ENCODE peak calls at places on chromosomes 13 and 19, in eight cellular contexts. One of them, this sample, is unnamed.

GRCh38 chr19:47082493-47082892 is 31.1 kb downstream of the ZC3H4 start:
- DNase-seq in activated naive CD4-positive, alpha-beta T cell treated with Interleukin-2 at 50 U/mL for 16 hours: no peak
- DNase-seq in left cardiac atrium: no peak
- DNase-seq in mesothelial cell of epicardium: no peak
- DNase-seq in naive thymus-derived CD8-positive, alpha-beta T cell: no peak
- DNase-seq in SK-N-SH: no peak
- DNase-seq in activated naive CD8-positive, alpha-beta T cell treated with anti-CD3 and anti-CD28 coated beads, Interleukin-2, amount 50 U/mL, for 24 hours: no peak
- DNase-seq in activated T-helper 1 cell treated with Interleukin-2 at 50 U/mL for 16 hours: no peak
- DNase-seq in this sample: no peak

GRCh38 chr13:66673401-66673800 is 556.7 kb downstream of the PCDH9 start:
- DNase-seq in left cardiac atrium: no peak
- DNase-seq in activated naive CD8-positive, alpha-beta T cell treated with anti-CD3 and anti-CD28 coated beads, Interleukin-2, amount 50 U/mL, for 24 hours: no peak
- DNase-seq in SK-N-SH: no peak
- DNase-seq in naive thymus-derived CD8-positive, alpha-beta T cell: no peak
- DNase-seq in activated naive CD4-positive, alpha-beta T cell treated with Interleukin-2 at 50 U/mL for 16 hours: no peak
- DNase-seq in activated T-helper 1 cell treated with Interleukin-2 at 50 U/mL for 16 hours: no peak
- DNase-seq in mesothelial cell of epicardium: no peak
- DNase-seq in this sample: no peak

GRCh38 chr19:2724148-2724557 is 3.0 kb upstream of the DIRAS1 start:
- DNase-seq in activated T-helper 1 cell treated with Interleukin-2 at 50 U/mL for 16 hours: no peak
- DNase-seq in activated naive CD8-positive, alpha-beta T cell treated with anti-CD3 and anti-CD28 coated beads, Interleukin-2, amount 50 U/mL, for 24 hours: no peak
- DNase-seq in activated naive CD4-positive, alpha-beta T cell treated with Interleukin-2 at 50 U/mL for 16 hours: no peak
- DNase-seq in SK-N-SH: peak
- DNase-seq in naive thymus-derived CD8-positive, alpha-beta T cell: no peak
- DNase-seq in mesothelial cell of epicardium: no peak
- DNase-seq in left cardiac atrium: no peak
- DNase-seq in this sample: no peak

GRCh38 chr19:17968376-17968775 is 1.5 kb downstream of the KCNN1 start:
- DNase-seq in mesothelial cell of epicardium: no peak
- DNase-seq in SK-N-SH: peak
- DNase-seq in left cardiac atrium: no peak
- DNase-seq in activated naive CD8-positive, alpha-beta T cell treated with anti-CD3 and anti-CD28 coated beads, Interleukin-2, amount 50 U/mL, for 24 hours: no peak
- DNase-seq in naive thymus-derived CD8-positive, alpha-beta T cell: no peak
- DNase-seq in activated T-helper 1 cell treated with Interleukin-2 at 50 U/mL for 16 hours: no peak
- DNase-seq in activated naive CD4-positive, alpha-beta T cell treated with Interleukin-2 at 50 U/mL for 16 hours: no peak
- DNase-seq in this sample: no peak

GRCh38 chr19:4295972-4296771 is 6.0 kb downstream of the TMIGD2 start:
- DNase-seq in naive thymus-derived CD8-positive, alpha-beta T cell: no peak
- DNase-seq in activated naive CD8-positive, alpha-beta T cell treated with anti-CD3 and anti-CD28 coated beads, Interleukin-2, amount 50 U/mL, for 24 hours: no peak
- DNase-seq in left cardiac atrium: no peak
- DNase-seq in mesothelial cell of epicardium: no peak
- DNase-seq in activated naive CD4-positive, alpha-beta T cell treated with Interleukin-2 at 50 U/mL for 16 hours: no peak
- DNase-seq in SK-N-SH: peak
- DNase-seq in activated T-helper 1 cell treated with Interleukin-2 at 50 U/mL for 16 hours: no peak
- DNase-seq in this sample: no peak

GRCh38 chr13:67258482-67258881 is 28.3 kb upstream of the PCDH9 start:
- DNase-seq in mesothelial cell of epicardium: no peak
- DNase-seq in activated naive CD4-positive, alpha-beta T cell treated with Interleukin-2 at 50 U/mL for 16 hours: no peak
- DNase-seq in left cardiac atrium: no peak
- DNase-seq in naive thymus-derived CD8-positive, alpha-beta T cell: no peak
- DNase-seq in SK-N-SH: no peak
- DNase-seq in activated T-helper 1 cell treated with Interleukin-2 at 50 U/mL for 16 hours: no peak
- DNase-seq in activated naive CD8-positive, alpha-beta T cell treated with anti-CD3 and anti-CD28 coated beads, Interleukin-2, amount 50 U/mL, for 24 hours: no peak
- DNase-seq in this sample: no peak

GRCh38 chr19:13169769-13170168 is 19.6 kb downstream of the IER2 start:
- DNase-seq in naive thymus-derived CD8-positive, alpha-beta T cell: no peak
- DNase-seq in left cardiac atrium: no peak
- DNase-seq in mesothelial cell of epicardium: no peak
- DNase-seq in activated naive CD8-positive, alpha-beta T cell treated with anti-CD3 and anti-CD28 coated beads, Interleukin-2, amount 50 U/mL, for 24 hours: no peak
- DNase-seq in activated T-helper 1 cell treated with Interleukin-2 at 50 U/mL for 16 hours: no peak
- DNase-seq in SK-N-SH: no peak
- DNase-seq in activated naive CD4-positive, alpha-beta T cell treated with Interleukin-2 at 50 U/mL for 16 hours: no peak
- DNase-seq in this sample: no peak

GRCh38 chr13:43085545-43085944 is 62.2 kb downstream of the DNAJC15 start:
- DNase-seq in left cardiac atrium: no peak
- DNase-seq in activated naive CD4-positive, alpha-beta T cell treated with Interleukin-2 at 50 U/mL for 16 hours: no peak
- DNase-seq in naive thymus-derived CD8-positive, alpha-beta T cell: peak
- DNase-seq in activated naive CD8-positive, alpha-beta T cell treated with anti-CD3 and anti-CD28 coated beads, Interleukin-2, amount 50 U/mL, for 24 hours: no peak
- DNase-seq in mesothelial cell of epicardium: no peak
- DNase-seq in SK-N-SH: peak
- DNase-seq in activated T-helper 1 cell treated with Interleukin-2 at 50 U/mL for 16 hours: no peak
- DNase-seq in this sample: no peak

GRCh38 chr19:47446534-47447469 is 24.9 kb downstream of the SLC8A2 start:
- DNase-seq in mesothelial cell of epicardium: peak
- DNase-seq in naive thymus-derived CD8-positive, alpha-beta T cell: no peak
- DNase-seq in SK-N-SH: peak
- DNase-seq in activated T-helper 1 cell treated with Interleukin-2 at 50 U/mL for 16 hours: no peak
- DNase-seq in activated naive CD4-positive, alpha-beta T cell treated with Interleukin-2 at 50 U/mL for 16 hours: no peak
- DNase-seq in activated naive CD8-positive, alpha-beta T cell treated with anti-CD3 and anti-CD28 coated beads, Interleukin-2, amount 50 U/mL, for 24 hours: peak
- DNase-seq in left cardiac atrium: no peak
- DNase-seq in this sample: no peak

GRCh38 chr19:15161028-15161984 is 39.5 kb downstream of the NOTCH3 start:
- DNase-seq in activated T-helper 1 cell treated with Interleukin-2 at 50 U/mL for 16 hours: no peak
- DNase-seq in activated naive CD8-positive, alpha-beta T cell treated with anti-CD3 and anti-CD28 coated beads, Interleukin-2, amount 50 U/mL, for 24 hours: no peak
- DNase-seq in activated naive CD4-positive, alpha-beta T cell treated with Interleukin-2 at 50 U/mL for 16 hours: peak
- DNase-seq in mesothelial cell of epicardium: no peak
- DNase-seq in naive thymus-derived CD8-positive, alpha-beta T cell: no peak
- DNase-seq in SK-N-SH: peak
- DNase-seq in left cardiac atrium: no peak
- DNase-seq in this sample: no peak

GRCh38 chr19:4609878-4610511 is 29.3 kb upstream of the TNFAIP8L1 start:
- DNase-seq in SK-N-SH: peak
- DNase-seq in activated naive CD8-positive, alpha-beta T cell treated with anti-CD3 and anti-CD28 coated beads, Interleukin-2, amount 50 U/mL, for 24 hours: no peak
- DNase-seq in naive thymus-derived CD8-positive, alpha-beta T cell: no peak
- DNase-seq in activated naive CD4-positive, alpha-beta T cell treated with Interleukin-2 at 50 U/mL for 16 hours: no peak
- DNase-seq in activated T-helper 1 cell treated with Interleukin-2 at 50 U/mL for 16 hours: no peak
- DNase-seq in mesothelial cell of epicardium: no peak
- DNase-seq in left cardiac atrium: no peak
- DNase-seq in this sample: no peak

This sample was measured in stimulated activated naive B cell treated with anti-CD40 and anti-IgM and Interleukin-4, amounts not matched to agents 10 μg/mL and 1 μg/mL and 100 μg/mL, for 72 hours.